ENCODE peak calls at places on chromosomes 3 and 15, in seven cellular contexts. W, F, V, A, T, H and X are unnamed samples.

GRCh38 chr3:11671648-11672100 is 28.0 kb upstream of the VGLL4 start:
- DNase-seq in W (peak), F (peak), V (peak), A (no peak), T (no peak), H (no peak), X (no peak)

GRCh38 chr3:105676621-105677300 is 192.1 kb downstream of the CBLB start:
- DNase-seq in W (no peak), F (no peak), V (no peak), A (no peak), T (no peak), H (no peak), X (no peak)

GRCh38 chr3:111635403-111635802 is 40.3 kb upstream of the ZBED2 start:
- DNase-seq in W (no peak), F (no peak), V (no peak), A (no peak), T (no peak), H (no peak), X (no peak)

GRCh38 chr3:49656541-49657112 is 17.5 kb upstream of the APEH start:
- DNase-seq in W (no peak), F (no peak), V (no peak), A (no peak), T (no peak), H (no peak), X (no peak)

GRCh38 chr15:89052474-89052873 is 35.8 kb upstream of the ABHD2 start:
- DNase-seq in W (no peak), F (no peak), V (no peak), A (no peak), T (no peak), H (no peak), X (no peak)

GRCh38 chr3:166837535-166837934 is 542.6 kb downstream of the ZBBX start:
- DNase-seq in W (peak), F (no peak), V (no peak), A (no peak), T (no peak), H (no peak), X (no peak)

GRCh38 chr15:24966364-24967103 is 11.7 kb downstream of the SNRPN start:
- DNase-seq in W (no peak), F (no peak), V (no peak), A (no peak), T (no peak), H (no peak), X (no peak)

GRCh38 chr15:81297147-81297572 is 26.8 kb downstream of the STARD5 start:
- DNase-seq in W (no peak), F (no peak), V (no peak), A (no peak), T (no peak), H (no peak), X (no peak)

GRCh38 chr3:124584552-124585391 is 145.5 kb upstream of the UMPS start:
- DNase-seq in W (no peak), F (peak), V (peak), A (peak), T (peak), H (peak), X (no peak)

GRCh38 chr3:45017826-45018225 is 8.3 kb upstream of the CLEC3B start:
- DNase-seq in W (no peak), F (no peak), V (no peak), A (no peak), T (no peak), H (no peak), X (no peak)

GRCh38 chr3:190261740-190262139 is 60.5 kb downstream of the CLDN1 start:
- DNase-seq in W (no peak), F (no peak), V (no peak), A (no peak), T (no peak), H (no peak), X (no peak)

GRCh38 chr3:138861755-138862333 is 27.1 kb upstream of the PIK3CB start:
- DNase-seq in W (no peak), F (no peak), V (no peak), A (no peak), T (no peak), H (no peak), X (no peak)

GRCh38 chr3:138862531-138862923 is 27.8 kb upstream of the PIK3CB start:
- DNase-seq in W (peak), F (no peak), V (no peak), A (no peak), T (no peak), H (no peak), X (peak)

GRCh38 chr3:138862924-138863775 is 28.4 kb upstream of the PIK3CB start:
- DNase-seq in W (no peak), F (no peak), V (no peak), A (no peak), T (no peak), H (no peak), X (peak)

GRCh38 chr3:138867996-138868395 is 33.3 kb upstream of the PIK3CB start:
- DNase-seq in W (no peak), F (no peak), V (no peak), A (no peak), T (no peak), H (no peak), X (no peak)

DNA sequence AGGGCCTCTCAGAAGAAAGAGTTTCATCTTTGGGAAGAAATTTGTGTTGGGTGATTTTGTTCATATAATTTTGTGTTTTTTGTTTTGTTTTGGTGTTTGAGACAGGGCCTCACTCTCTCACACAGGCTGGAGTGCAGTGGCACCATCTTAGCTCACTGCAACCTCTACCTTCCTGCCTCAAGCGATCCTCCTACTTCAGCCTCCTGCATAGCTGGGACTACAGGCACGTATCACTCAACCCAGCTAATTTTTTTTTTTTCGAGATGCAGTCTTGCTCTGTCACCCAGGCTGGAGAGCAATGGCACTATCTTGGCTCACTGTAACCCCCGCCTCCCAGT is 29.0 kb upstream of the PIK3CB start:
- DNase-seq in W (no peak), F (no peak), V (no peak), A (no peak), T (no peak), H (no peak), X (no peak)
- H3K27ac ChIP-seq in W (no peak), F (peak), V (no peak), A (no peak), T (no peak), H (no peak), X (peak)

GRCh38 chr3:185583925-185584324 is 2.2 kb upstream of the SENP2 start:
- DNase-seq in W (no peak), F (no peak), V (no peak), A (no peak), T (no peak), H (no peak), X (no peak)

GRCh38 chr3:185585862-185586643 is at the start of gene SENP2:
- DNase-seq in W (peak), F (peak), V (peak), A (peak), T (peak), H (peak), X (peak)

GRCh38 chr3:185584681-185585080 is 1.4 kb upstream of the SENP2 start:
- DNase-seq in W (no peak), F (no peak), V (no peak), A (no peak), T (no peak), H (no peak), X (no peak)

GRCh38 chr3:185586644-185586964 is 509 bp downstream of the SENP2 start:
- DNase-seq in W (no peak), F (no peak), V (no peak), A (no peak), T (no peak), H (no peak), X (no peak)

DNA sequence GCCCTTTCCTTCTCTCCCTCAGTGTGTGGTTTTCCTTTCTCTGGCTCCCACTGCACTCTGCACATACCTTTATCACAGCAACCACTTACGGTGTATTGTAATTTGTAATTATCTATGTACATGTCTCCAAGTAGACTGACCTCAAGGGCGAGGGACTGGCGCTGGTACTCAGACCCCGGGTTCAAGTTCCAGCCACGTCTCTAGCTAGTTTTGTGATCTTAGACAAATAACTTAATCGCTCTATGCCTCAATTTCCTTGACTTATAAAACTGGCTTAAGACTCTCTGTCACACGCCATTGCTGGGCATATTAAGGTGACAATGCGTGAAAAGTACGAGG is 603 bp upstream of the SENP2 start:
- DNase-seq in W (no peak), F (no peak), V (no peak), A (no peak), T (no peak), H (no peak), X (no peak)
- H3K27ac ChIP-seq in W (peak), F (peak), V (peak), A (peak), T (peak), H (peak), X (peak)

DNA sequence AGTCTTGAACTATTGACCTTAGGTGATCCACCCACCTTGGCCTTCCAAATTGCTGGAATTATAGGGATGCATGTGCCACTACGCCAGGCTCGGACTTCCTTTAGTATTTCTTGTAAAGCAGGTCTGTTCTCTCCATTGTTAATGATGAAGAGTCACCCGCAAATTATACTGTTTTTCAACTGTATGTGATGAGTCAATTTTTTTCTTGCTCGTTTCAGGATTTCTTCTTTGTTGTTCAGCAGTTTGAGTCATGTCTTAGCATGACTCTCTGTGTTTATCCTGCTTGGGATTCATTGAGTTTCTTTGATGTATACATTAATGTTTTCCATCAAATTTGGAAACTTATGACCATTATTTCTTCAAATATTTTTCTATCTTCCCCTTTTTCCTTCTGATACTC is 28.9 kb downstream of the GRAMD1C start:
- DNase-seq in W (no peak), F (no peak), V (no peak), A (no peak), T (no peak), H (no peak), X (no peak)
- H3K27ac ChIP-seq in W (no peak), F (no peak), V (no peak), A (no peak), T (no peak), H (no peak), X (no peak)

DNA sequence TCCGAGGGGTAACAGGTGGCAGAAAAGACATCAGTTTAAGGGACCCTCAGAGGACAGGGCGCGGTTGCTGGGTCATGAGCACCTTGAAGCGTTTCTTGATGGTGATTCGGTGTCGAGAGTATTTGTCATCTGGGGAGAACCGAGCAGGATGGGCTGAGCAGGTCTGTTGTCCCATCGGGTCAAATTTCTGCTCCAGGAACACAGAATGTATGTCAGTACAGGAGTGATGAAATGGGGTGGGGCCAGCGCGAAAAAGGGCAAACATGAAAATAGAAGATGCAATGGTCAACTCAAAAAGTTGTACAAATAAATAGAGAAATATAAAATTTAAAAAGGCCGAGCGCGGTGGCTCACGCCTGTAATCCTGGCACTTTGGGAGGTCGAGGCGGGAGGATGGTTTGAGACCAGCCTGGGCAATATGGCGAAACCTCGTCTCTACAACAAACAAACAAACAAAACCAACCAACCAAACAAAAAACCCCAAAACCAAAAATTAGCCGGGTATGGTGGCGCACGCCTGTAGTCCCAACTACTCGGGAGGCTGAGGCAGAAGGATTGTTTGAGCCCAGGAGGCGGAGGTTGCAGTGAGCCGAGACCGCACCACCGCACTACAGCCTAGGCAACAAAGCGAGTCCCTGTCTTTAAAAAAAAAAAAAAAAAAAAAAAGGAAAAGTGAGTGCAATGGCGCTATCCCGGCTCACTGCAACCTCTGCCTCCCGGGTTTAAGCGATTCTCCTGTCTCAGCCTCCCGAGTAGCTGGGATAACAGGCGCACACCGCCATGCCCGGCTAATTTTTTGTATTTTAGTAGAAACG is 807 bp downstream of the NOP10 start:
- DNase-seq in W (no peak), F (no peak), V (no peak), A (no peak), T (no peak), H (no peak), X (no peak)
- H3K27ac ChIP-seq in W (peak), F (peak), V (peak), A (peak), T (peak), H (peak), X (peak)

DNA sequence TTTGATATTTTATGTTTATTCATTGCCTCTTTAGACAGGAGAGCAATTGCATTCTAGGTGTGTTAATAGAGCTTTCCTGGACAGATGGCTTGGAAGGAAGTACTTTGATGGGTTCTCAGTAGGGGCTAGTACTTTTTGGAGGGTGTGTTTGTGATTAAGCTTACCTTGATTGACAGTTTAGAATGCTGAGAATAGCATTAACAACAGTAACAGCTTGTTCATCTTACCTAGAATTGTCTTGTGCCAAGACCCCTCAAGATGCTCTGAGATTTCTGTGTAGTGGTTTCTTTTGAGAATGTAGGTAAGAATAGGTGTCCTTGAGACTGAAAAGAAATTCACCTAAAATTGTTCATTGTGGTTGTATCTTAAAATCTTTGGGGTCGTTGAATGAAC is 6.2 kb downstream of the USP3 start:
- DNase-seq in W (no peak), F (no peak), V (no peak), A (no peak), T (no peak), H (no peak), X (no peak)
- H3K27ac ChIP-seq in W (no peak), F (no peak), V (no peak), A (no peak), T (peak), H (no peak), X (no peak)

DNA sequence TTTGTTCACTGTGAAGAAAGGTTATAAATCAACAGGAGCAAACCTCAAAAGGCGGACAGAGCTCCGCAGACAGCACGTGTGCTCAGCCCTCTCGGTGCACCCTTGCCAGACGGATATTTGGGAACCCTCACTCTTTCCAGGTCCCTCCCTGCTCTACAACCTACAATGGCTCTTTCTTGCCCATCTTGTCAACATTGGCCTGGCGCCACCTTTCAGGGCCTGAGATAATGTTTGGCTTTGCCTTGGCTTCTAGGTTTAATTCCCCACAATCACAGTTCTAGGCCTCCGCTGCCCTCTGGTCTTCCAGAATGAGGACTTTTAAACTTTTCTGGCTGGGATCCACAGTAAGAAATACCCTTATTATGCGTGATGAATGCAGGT is 21.9 kb downstream of the THSD4 start:
- DNase-seq in W (no peak), F (no peak), V (no peak), A (no peak), T (no peak), H (peak), X (no peak)
- H3K27ac ChIP-seq in W (no peak), F (peak), V (no peak), A (no peak), T (no peak), H (peak), X (no peak)